ENCODE peak calls at places on chromosomes 11 and 22, in nine cellular contexts. One of them, this sample, is unnamed.

GRCh38 chr11:396511-396947 is 2.5 kb downstream of the PKP3 start:
- DNase-seq in substantia nigra: no peak
- DNase-seq in stimulated activated CD4-positive, alpha-beta T cell treated with anti-CD3 and anti-CD28 coated beads, Interleukin-12 subunit alpha, Interleukin-12 subunit beta, amount 100 ng/mL, for 24 hours: no peak
- DNase-seq in GM12892: no peak
- DNase-seq in psoas muscle: no peak
- DNase-seq in head of caudate nucleus: no peak
- DNase-seq in A172: peak
- DNase-seq in RPMI7951: peak
- DNase-seq in left cardiac atrium: no peak
- DNase-seq in this sample: peak

GRCh38 chr11:3795131-3796092 is 1.9 kb downstream of the NUP98 start:
- DNase-seq in substantia nigra: no peak
- DNase-seq in stimulated activated CD4-positive, alpha-beta T cell treated with anti-CD3 and anti-CD28 coated beads, Interleukin-12 subunit alpha, Interleukin-12 subunit beta, amount 100 ng/mL, for 24 hours: no peak
- DNase-seq in GM12892: no peak
- DNase-seq in psoas muscle: no peak
- DNase-seq in head of caudate nucleus: no peak
- DNase-seq in A172: no peak
- DNase-seq in RPMI7951: no peak
- DNase-seq in left cardiac atrium: no peak
- DNase-seq in this sample: no peak

GRCh38 chr11:116379185-116379828 is 393.5 kb downstream of the BUD13 start:
- DNase-seq in substantia nigra: no peak
- DNase-seq in stimulated activated CD4-positive, alpha-beta T cell treated with anti-CD3 and anti-CD28 coated beads, Interleukin-12 subunit alpha, Interleukin-12 subunit beta, amount 100 ng/mL, for 24 hours: peak
- DNase-seq in GM12892: no peak
- DNase-seq in psoas muscle: no peak
- DNase-seq in head of caudate nucleus: peak
- DNase-seq in A172: peak
- DNase-seq in RPMI7951: peak
- DNase-seq in left cardiac atrium: peak
- DNase-seq in this sample: peak

GRCh38 chr11:46202149-46202548 is 75.3 kb upstream of the CREB3L1 start:
- DNase-seq in substantia nigra: no peak
- DNase-seq in stimulated activated CD4-positive, alpha-beta T cell treated with anti-CD3 and anti-CD28 coated beads, Interleukin-12 subunit alpha, Interleukin-12 subunit beta, amount 100 ng/mL, for 24 hours: no peak
- DNase-seq in GM12892: no peak
- DNase-seq in psoas muscle: no peak
- DNase-seq in head of caudate nucleus: no peak
- DNase-seq in A172: no peak
- DNase-seq in RPMI7951: peak
- DNase-seq in left cardiac atrium: no peak
- DNase-seq in this sample: no peak

GRCh38 chr11:118634435-118635236 is 27.2 kb downstream of the PHLDB1 start:
- DNase-seq in substantia nigra: no peak
- DNase-seq in stimulated activated CD4-positive, alpha-beta T cell treated with anti-CD3 and anti-CD28 coated beads, Interleukin-12 subunit alpha, Interleukin-12 subunit beta, amount 100 ng/mL, for 24 hours: no peak
- DNase-seq in GM12892: no peak
- DNase-seq in psoas muscle: peak
- DNase-seq in head of caudate nucleus: peak
- DNase-seq in A172: no peak
- DNase-seq in RPMI7951: no peak
- DNase-seq in left cardiac atrium: peak
- DNase-seq in this sample: no peak

GRCh38 chr11:119120639-119121007 is 757 bp upstream of the HINFP start:
- DNase-seq in substantia nigra: no peak
- DNase-seq in stimulated activated CD4-positive, alpha-beta T cell treated with anti-CD3 and anti-CD28 coated beads, Interleukin-12 subunit alpha, Interleukin-12 subunit beta, amount 100 ng/mL, for 24 hours: no peak
- DNase-seq in GM12892: no peak
- DNase-seq in psoas muscle: no peak
- DNase-seq in head of caudate nucleus: no peak
- DNase-seq in A172: no peak
- DNase-seq in RPMI7951: peak
- DNase-seq in left cardiac atrium: no peak
- DNase-seq in this sample: peak

GRCh38 chr11:29119116-29119515 is 897.7 kb downstream of the KCNA4 start:
- DNase-seq in substantia nigra: no peak
- DNase-seq in stimulated activated CD4-positive, alpha-beta T cell treated with anti-CD3 and anti-CD28 coated beads, Interleukin-12 subunit alpha, Interleukin-12 subunit beta, amount 100 ng/mL, for 24 hours: no peak
- DNase-seq in GM12892: no peak
- DNase-seq in psoas muscle: no peak
- DNase-seq in head of caudate nucleus: no peak
- DNase-seq in A172: no peak
- DNase-seq in RPMI7951: no peak
- DNase-seq in left cardiac atrium: no peak
- DNase-seq in this sample: no peak

GRCh38 chr11:111631034-111631665 is 28.9 kb downstream of the SIK2 start:
- DNase-seq in substantia nigra: no peak
- DNase-seq in stimulated activated CD4-positive, alpha-beta T cell treated with anti-CD3 and anti-CD28 coated beads, Interleukin-12 subunit alpha, Interleukin-12 subunit beta, amount 100 ng/mL, for 24 hours: no peak
- DNase-seq in GM12892: no peak
- DNase-seq in psoas muscle: no peak
- DNase-seq in head of caudate nucleus: no peak
- DNase-seq in A172: no peak
- DNase-seq in RPMI7951: peak
- DNase-seq in left cardiac atrium: no peak
- DNase-seq in this sample: no peak

GRCh38 chr22:40332319-40332781 is 13.9 kb upstream of the ADSL start:
- DNase-seq in substantia nigra: no peak
- DNase-seq in stimulated activated CD4-positive, alpha-beta T cell treated with anti-CD3 and anti-CD28 coated beads, Interleukin-12 subunit alpha, Interleukin-12 subunit beta, amount 100 ng/mL, for 24 hours: no peak
- DNase-seq in GM12892: no peak
- DNase-seq in psoas muscle: no peak
- DNase-seq in head of caudate nucleus: no peak
- DNase-seq in A172: no peak
- DNase-seq in RPMI7951: no peak
- DNase-seq in left cardiac atrium: no peak
- DNase-seq in this sample: no peak

GRCh38 chr11:123299721-123300120 is 104.7 kb upstream of the CLMP start:
- DNase-seq in substantia nigra: no peak
- DNase-seq in stimulated activated CD4-positive, alpha-beta T cell treated with anti-CD3 and anti-CD28 coated beads, Interleukin-12 subunit alpha, Interleukin-12 subunit beta, amount 100 ng/mL, for 24 hours: no peak
- DNase-seq in GM12892: no peak
- DNase-seq in psoas muscle: peak
- DNase-seq in head of caudate nucleus: no peak
- DNase-seq in A172: no peak
- DNase-seq in RPMI7951: no peak
- DNase-seq in left cardiac atrium: no peak
- DNase-seq in this sample: peak

GRCh38 chr11:72083414-72083813 is 2.8 kb downstream of the LRRC51 start:
- DNase-seq in substantia nigra: no peak
- DNase-seq in stimulated activated CD4-positive, alpha-beta T cell treated with anti-CD3 and anti-CD28 coated beads, Interleukin-12 subunit alpha, Interleukin-12 subunit beta, amount 100 ng/mL, for 24 hours: no peak
- DNase-seq in GM12892: no peak
- DNase-seq in psoas muscle: no peak
- DNase-seq in head of caudate nucleus: no peak
- DNase-seq in A172: no peak
- DNase-seq in RPMI7951: no peak
- DNase-seq in left cardiac atrium: no peak
- DNase-seq in this sample: no peak

GRCh38 chr11:59172345-59173079 is 580 bp downstream of the DTX4 start:
- DNase-seq in substantia nigra: no peak
- DNase-seq in stimulated activated CD4-positive, alpha-beta T cell treated with anti-CD3 and anti-CD28 coated beads, Interleukin-12 subunit alpha, Interleukin-12 subunit beta, amount 100 ng/mL, for 24 hours: no peak
- DNase-seq in GM12892: peak
- DNase-seq in psoas muscle: no peak
- DNase-seq in head of caudate nucleus: peak
- DNase-seq in A172: no peak
- DNase-seq in RPMI7951: peak
- DNase-seq in left cardiac atrium: no peak
- DNase-seq in this sample: no peak

GRCh38 chr11:42239102-42239501 is 779.6 kb upstream of the LRRC4C start:
- DNase-seq in substantia nigra: no peak
- DNase-seq in stimulated activated CD4-positive, alpha-beta T cell treated with anti-CD3 and anti-CD28 coated beads, Interleukin-12 subunit alpha, Interleukin-12 subunit beta, amount 100 ng/mL, for 24 hours: no peak
- DNase-seq in GM12892: no peak
- DNase-seq in psoas muscle: no peak
- DNase-seq in head of caudate nucleus: no peak
- DNase-seq in A172: no peak
- DNase-seq in RPMI7951: peak
- DNase-seq in left cardiac atrium: no peak
- DNase-seq in this sample: no peak

GRCh38 chr22:20959578-20960461 is 7.2 kb upstream of the AIFM3 start:
- DNase-seq in substantia nigra: no peak
- DNase-seq in stimulated activated CD4-positive, alpha-beta T cell treated with anti-CD3 and anti-CD28 coated beads, Interleukin-12 subunit alpha, Interleukin-12 subunit beta, amount 100 ng/mL, for 24 hours: no peak
- DNase-seq in GM12892: no peak
- DNase-seq in psoas muscle: no peak
- DNase-seq in head of caudate nucleus: no peak
- DNase-seq in A172: no peak
- DNase-seq in RPMI7951: no peak
- DNase-seq in left cardiac atrium: no peak
- DNase-seq in this sample: no peak

GRCh38 chr22:48264586-48264985 is 1502.1 kb downstream of the TBC1D22A start:
- DNase-seq in substantia nigra: no peak
- DNase-seq in stimulated activated CD4-positive, alpha-beta T cell treated with anti-CD3 and anti-CD28 coated beads, Interleukin-12 subunit alpha, Interleukin-12 subunit beta, amount 100 ng/mL, for 24 hours: no peak
- DNase-seq in GM12892: no peak
- DNase-seq in psoas muscle: no peak
- DNase-seq in head of caudate nucleus: no peak
- DNase-seq in A172: no peak
- DNase-seq in RPMI7951: no peak
- DNase-seq in left cardiac atrium: no peak
- DNase-seq in this sample: no peak

GRCh38 chr11:68525930-68526329 is 65.4 kb downstream of the PPP6R3 start:
- DNase-seq in substantia nigra: no peak
- DNase-seq in stimulated activated CD4-positive, alpha-beta T cell treated with anti-CD3 and anti-CD28 coated beads, Interleukin-12 subunit alpha, Interleukin-12 subunit beta, amount 100 ng/mL, for 24 hours: no peak
- DNase-seq in GM12892: no peak
- DNase-seq in psoas muscle: no peak
- DNase-seq in head of caudate nucleus: no peak
- DNase-seq in A172: peak
- DNase-seq in RPMI7951: peak
- DNase-seq in left cardiac atrium: no peak
- DNase-seq in this sample: peak

GRCh38 chr11:330307-330693 is 9.6 kb upstream of the IFITM3 start:
- DNase-seq in substantia nigra: no peak
- DNase-seq in stimulated activated CD4-positive, alpha-beta T cell treated with anti-CD3 and anti-CD28 coated beads, Interleukin-12 subunit alpha, Interleukin-12 subunit beta, amount 100 ng/mL, for 24 hours: no peak
- DNase-seq in GM12892: no peak
- DNase-seq in psoas muscle: no peak
- DNase-seq in head of caudate nucleus: no peak
- DNase-seq in A172: no peak
- DNase-seq in RPMI7951: no peak
- DNase-seq in left cardiac atrium: no peak
- DNase-seq in this sample: no peak

GRCh38 chr11:57798905-57799559 is 37.4 kb downstream of the CTNND1 start:
- DNase-seq in substantia nigra: no peak
- DNase-seq in stimulated activated CD4-positive, alpha-beta T cell treated with anti-CD3 and anti-CD28 coated beads, Interleukin-12 subunit alpha, Interleukin-12 subunit beta, amount 100 ng/mL, for 24 hours: no peak
- DNase-seq in GM12892: no peak
- DNase-seq in psoas muscle: no peak
- DNase-seq in head of caudate nucleus: no peak
- DNase-seq in A172: peak
- DNase-seq in RPMI7951: peak
- DNase-seq in left cardiac atrium: peak
- DNase-seq in this sample: no peak

GRCh38 chr11:68750197-68750987 is 928 bp downstream of the TESMIN start:
- DNase-seq in substantia nigra: no peak
- DNase-seq in stimulated activated CD4-positive, alpha-beta T cell treated with anti-CD3 and anti-CD28 coated beads, Interleukin-12 subunit alpha, Interleukin-12 subunit beta, amount 100 ng/mL, for 24 hours: peak
- DNase-seq in GM12892: no peak
- DNase-seq in psoas muscle: peak
- DNase-seq in head of caudate nucleus: no peak
- DNase-seq in A172: no peak
- DNase-seq in RPMI7951: no peak
- DNase-seq in left cardiac atrium: peak
- DNase-seq in this sample: no peak

GRCh38 chr22:35266277-35266676 is 9.0 kb downstream of the HMGXB4 start:
- DNase-seq in substantia nigra: no peak
- DNase-seq in stimulated activated CD4-positive, alpha-beta T cell treated with anti-CD3 and anti-CD28 coated beads, Interleukin-12 subunit alpha, Interleukin-12 subunit beta, amount 100 ng/mL, for 24 hours: no peak
- DNase-seq in GM12892: no peak
- DNase-seq in psoas muscle: no peak
- DNase-seq in head of caudate nucleus: no peak
- DNase-seq in A172: no peak
- DNase-seq in RPMI7951: no peak
- DNase-seq in left cardiac atrium: no peak
- DNase-seq in this sample: no peak

GRCh38 chr11:81963018-81963417 is 770.6 kb downstream of the FAM181B start:
- DNase-seq in substantia nigra: no peak
- DNase-seq in stimulated activated CD4-positive, alpha-beta T cell treated with anti-CD3 and anti-CD28 coated beads, Interleukin-12 subunit alpha, Interleukin-12 subunit beta, amount 100 ng/mL, for 24 hours: no peak
- DNase-seq in GM12892: no peak
- DNase-seq in psoas muscle: no peak
- DNase-seq in head of caudate nucleus: no peak
- DNase-seq in A172: peak
- DNase-seq in RPMI7951: no peak
- DNase-seq in left cardiac atrium: no peak
- DNase-seq in this sample: no peak

GRCh38 chr11:78022397-78023396 is at the start of gene KCTD14:
- DNase-seq in substantia nigra: no peak
- DNase-seq in stimulated activated CD4-positive, alpha-beta T cell treated with anti-CD3 and anti-CD28 coated beads, Interleukin-12 subunit alpha, Interleukin-12 subunit beta, amount 100 ng/mL, for 24 hours: no peak
- DNase-seq in GM12892: no peak
- DNase-seq in psoas muscle: no peak
- DNase-seq in head of caudate nucleus: no peak
- DNase-seq in A172: no peak
- DNase-seq in RPMI7951: peak
- DNase-seq in left cardiac atrium: peak
- DNase-seq in this sample: no peak

GRCh38 chr11:721913-722811 is 16.1 kb downstream of the EPS8L2 start:
- DNase-seq in substantia nigra: no peak
- DNase-seq in stimulated activated CD4-positive, alpha-beta T cell treated with anti-CD3 and anti-CD28 coated beads, Interleukin-12 subunit alpha, Interleukin-12 subunit beta, amount 100 ng/mL, for 24 hours: no peak
- DNase-seq in GM12892: no peak
- DNase-seq in psoas muscle: peak
- DNase-seq in head of caudate nucleus: no peak
- DNase-seq in A172: no peak
- DNase-seq in RPMI7951: no peak
- DNase-seq in left cardiac atrium: peak
- DNase-seq in this sample: no peak

GRCh38 chr11:42552786-42553185 is 759.0 kb upstream of the API5 start:
- DNase-seq in substantia nigra: no peak
- DNase-seq in stimulated activated CD4-positive, alpha-beta T cell treated with anti-CD3 and anti-CD28 coated beads, Interleukin-12 subunit alpha, Interleukin-12 subunit beta, amount 100 ng/mL, for 24 hours: no peak
- DNase-seq in GM12892: no peak
- DNase-seq in psoas muscle: no peak
- DNase-seq in head of caudate nucleus: no peak
- DNase-seq in A172: no peak
- DNase-seq in RPMI7951: no peak
- DNase-seq in left cardiac atrium: peak
- DNase-seq in this sample: no peak

GRCh38 chr11:133491680-133492383 is 40.5 kb downstream of the OPCML start:
- DNase-seq in substantia nigra: no peak
- DNase-seq in stimulated activated CD4-positive, alpha-beta T cell treated with anti-CD3 and anti-CD28 coated beads, Interleukin-12 subunit alpha, Interleukin-12 subunit beta, amount 100 ng/mL, for 24 hours: no peak
- DNase-seq in GM12892: no peak
- DNase-seq in psoas muscle: no peak
- DNase-seq in head of caudate nucleus: no peak
- DNase-seq in A172: no peak
- DNase-seq in RPMI7951: no peak
- DNase-seq in left cardiac atrium: no peak
- DNase-seq in this sample: no peak

GRCh38 chr11:8699903-8700302 is 17.3 kb downstream of the RPL27A start:
- DNase-seq in substantia nigra: peak
- DNase-seq in stimulated activated CD4-positive, alpha-beta T cell treated with anti-CD3 and anti-CD28 coated beads, Interleukin-12 subunit alpha, Interleukin-12 subunit beta, amount 100 ng/mL, for 24 hours: no peak
- DNase-seq in GM12892: no peak
- DNase-seq in psoas muscle: no peak
- DNase-seq in head of caudate nucleus: peak
- DNase-seq in A172: peak
- DNase-seq in RPMI7951: peak
- DNase-seq in left cardiac atrium: no peak
- DNase-seq in this sample: peak

GRCh38 chr22:19905619-19906276 is 35.8 kb upstream of the COMT start:
- DNase-seq in substantia nigra: no peak
- DNase-seq in stimulated activated CD4-positive, alpha-beta T cell treated with anti-CD3 and anti-CD28 coated beads, Interleukin-12 subunit alpha, Interleukin-12 subunit beta, amount 100 ng/mL, for 24 hours: no peak
- DNase-seq in GM12892: no peak
- DNase-seq in psoas muscle: no peak
- DNase-seq in head of caudate nucleus: no peak
- DNase-seq in A172: no peak
- DNase-seq in RPMI7951: no peak
- DNase-seq in left cardiac atrium: no peak
- DNase-seq in this sample: no peak

GRCh38 chr22:37701121-37701786 is 4.4 kb downstream of the TRIOBP start:
- DNase-seq in substantia nigra: no peak
- DNase-seq in stimulated activated CD4-positive, alpha-beta T cell treated with anti-CD3 and anti-CD28 coated beads, Interleukin-12 subunit alpha, Interleukin-12 subunit beta, amount 100 ng/mL, for 24 hours: no peak
- DNase-seq in GM12892: no peak
- DNase-seq in psoas muscle: no peak
- DNase-seq in head of caudate nucleus: peak
- DNase-seq in A172: no peak
- DNase-seq in RPMI7951: no peak
- DNase-seq in left cardiac atrium: no peak
- DNase-seq in this sample: no peak

GRCh38 chr11:45187375-45187774 is 40.9 kb downstream of the PRDM11 start:
- DNase-seq in substantia nigra: no peak
- DNase-seq in stimulated activated CD4-positive, alpha-beta T cell treated with anti-CD3 and anti-CD28 coated beads, Interleukin-12 subunit alpha, Interleukin-12 subunit beta, amount 100 ng/mL, for 24 hours: no peak
- DNase-seq in GM12892: no peak
- DNase-seq in psoas muscle: no peak
- DNase-seq in head of caudate nucleus: no peak
- DNase-seq in A172: no peak
- DNase-seq in RPMI7951: no peak
- DNase-seq in left cardiac atrium: no peak
- DNase-seq in this sample: no peak

GRCh38 chr11:93552874-93553273 is 9.7 kb upstream of the SMCO4 start:
- DNase-seq in substantia nigra: no peak
- DNase-seq in stimulated activated CD4-positive, alpha-beta T cell treated with anti-CD3 and anti-CD28 coated beads, Interleukin-12 subunit alpha, Interleukin-12 subunit beta, amount 100 ng/mL, for 24 hours: no peak
- DNase-seq in GM12892: no peak
- DNase-seq in psoas muscle: no peak
- DNase-seq in head of caudate nucleus: no peak
- DNase-seq in A172: no peak
- DNase-seq in RPMI7951: no peak
- DNase-seq in left cardiac atrium: no peak
- DNase-seq in this sample: no peak

GRCh38 chr22:40541300-40541699 is 95.2 kb downstream of the MRTFA start:
- DNase-seq in substantia nigra: no peak
- DNase-seq in stimulated activated CD4-positive, alpha-beta T cell treated with anti-CD3 and anti-CD28 coated beads, Interleukin-12 subunit alpha, Interleukin-12 subunit beta, amount 100 ng/mL, for 24 hours: no peak
- DNase-seq in GM12892: no peak
- DNase-seq in psoas muscle: no peak
- DNase-seq in head of caudate nucleus: no peak
- DNase-seq in A172: no peak
- DNase-seq in RPMI7951: no peak
- DNase-seq in left cardiac atrium: no peak
- DNase-seq in this sample: no peak